ENCODE peak calls at places on chromosomes 3 and 15, in five cellular contexts. H, I, U, B and A are unnamed samples.

GRCh38 chr15:70376929-70377691 is 279.4 kb upstream of the TLE3 start:
- DNase-seq in H (no peak), I (no peak), U (peak), B (peak), A (no peak)

GRCh38 chr3:149151843-149152242 is 22.4 kb downstream of the HPS3 start:
- DNase-seq in H (no peak), I (no peak), U (no peak), B (no peak), A (no peak)

GRCh38 chr3:141650783-141651182 is 87.3 kb upstream of the RNF7 start:
- DNase-seq in H (no peak), I (no peak), U (no peak), B (no peak), A (no peak)

GRCh38 chr3:175404667-175405066 is 545.5 kb downstream of the NAALADL2 start:
- DNase-seq in H (no peak), I (no peak), U (no peak), B (no peak), A (no peak)

GRCh38 chr15:64224508-64224907 is 61.7 kb upstream of the PPIB start:
- DNase-seq in H (peak), I (no peak), U (peak), B (no peak), A (no peak)

GRCh38 chr15:60479361-60479684 is 381 bp upstream of the ICE2 start:
- DNase-seq in H (no peak), I (no peak), U (no peak), B (no peak), A (no peak)

GRCh38 chr3:123773681-123774431 is 110.3 kb downstream of the MYLK start:
- DNase-seq in H (peak), I (no peak), U (no peak), B (peak), A (no peak)

GRCh38 chr3:122679467-122680291 is 960 bp upstream of the PARP14 start:
- DNase-seq in H (no peak), I (peak), U (peak), B (no peak), A (no peak)

GRCh38 chr15:46617507-46617906 is 982.7 kb downstream of the SQOR start:
- DNase-seq in H (no peak), I (no peak), U (no peak), B (no peak), A (no peak)

GRCh38 chr3:190514163-190515153 is 573 bp downstream of the IL1RAP start:
- DNase-seq in H (no peak), I (peak), U (peak), B (peak), A (peak)

GRCh38 chr3:148513066-148513671 is 184.5 kb upstream of the AGTR1 start:
- DNase-seq in H (no peak), I (no peak), U (no peak), B (no peak), A (no peak)

GRCh38 chr3:54004351-54004750 is 112.7 kb upstream of the SELENOK start:
- DNase-seq in H (no peak), I (no peak), U (no peak), B (no peak), A (no peak)

GRCh38 chr3:131218196-131218595 is 163.4 kb upstream of the NUDT16 start:
- DNase-seq in H (no peak), I (no peak), U (no peak), B (no peak), A (no peak)

GRCh38 chr3:149592758-149593240 is 65.0 kb downstream of the WWTR1 start:
- DNase-seq in H (no peak), I (no peak), U (no peak), B (no peak), A (no peak)

GRCh38 chr3:13338231-13338630 is 81.9 kb downstream of the NUP210 start:
- DNase-seq in H (no peak), I (no peak), U (no peak), B (no peak), A (no peak)

GRCh38 chr3:128619146-128619890 is 31.3 kb downstream of the RPN1 start:
- DNase-seq in H (peak), I (no peak), U (no peak), B (no peak), A (no peak)

GRCh38 chr3:187183903-187184302 is 13.4 kb upstream of the RTP1 start:
- DNase-seq in H (no peak), I (no peak), U (no peak), B (no peak), A (no peak)

GRCh38 chr3:188468672-188469071 is 314.7 kb downstream of the LPP start:
- DNase-seq in H (no peak), I (no peak), U (no peak), B (no peak), A (no peak)

GRCh38 chr3:195094211-195094921 is 176.6 kb downstream of the XXYLT1 start:
- DNase-seq in H (no peak), I (no peak), U (no peak), B (peak), A (no peak)

GRCh38 chr3:193946945-193947344 is 189.0 kb upstream of the HES1 start:
- DNase-seq in H (no peak), I (no peak), U (no peak), B (no peak), A (no peak)

GRCh38 chr3:48634661-48635221 is 520 bp downstream of the SLC26A6 start:
- DNase-seq in H (no peak), I (no peak), U (peak), B (peak), A (no peak)

GRCh38 chr3:9157651-9158383 is 91.6 kb downstream of the SRGAP3 start:
- DNase-seq in H (no peak), I (no peak), U (no peak), B (no peak), A (no peak)

GRCh38 chr3:14429237-14429636 is 26.8 kb downstream of the SLC6A6 start:
- DNase-seq in H (no peak), I (no peak), U (no peak), B (no peak), A (peak)

GRCh38 chr15:101479851-101480612 is 9.5 kb downstream of the PCSK6 start:
- DNase-seq in H (no peak), I (no peak), U (no peak), B (no peak), A (no peak)

GRCh38 chr15:49436786-49437185 is 13.7 kb downstream of the FGF7 start:
- DNase-seq in H (no peak), I (no peak), U (no peak), B (no peak), A (no peak)

GRCh38 chr3:112752092-112752512 is 94.6 kb downstream of the CD200R1L start:
- DNase-seq in H (no peak), I (no peak), U (no peak), B (no peak), A (no peak)

GRCh38 chr3:114205541-114205940 is 26.7 kb upstream of the DRD3 start:
- DNase-seq in H (no peak), I (no peak), U (no peak), B (no peak), A (no peak)

GRCh38 chr3:180656406-180656805 is 22.9 kb downstream of the CCDC39 start:
- DNase-seq in H (no peak), I (no peak), U (no peak), B (no peak), A (no peak)

GRCh38 chr3:97823503-97824004 is 1.7 kb downstream of the CRYBG3 start:
- DNase-seq in H (no peak), I (no peak), U (peak), B (no peak), A (no peak)

GRCh38 chr3:14489641-14490040 is 50.5 kb downstream of the GRIP2 start:
- DNase-seq in H (no peak), I (no peak), U (no peak), B (peak), A (no peak)

GRCh38 chr15:99844150-99844549 is 110.9 kb upstream of the LYSMD4 start:
- DNase-seq in H (no peak), I (no peak), U (no peak), B (no peak), A (no peak)

GRCh38 chr15:72389231-72389630 is 8.9 kb upstream of the TMEM202 start:
- DNase-seq in H (no peak), I (no peak), U (peak), B (no peak), A (no peak)

GRCh38 chr3:183917776-183918175 is 33.1 kb upstream of the PARL start:
- DNase-seq in H (no peak), I (no peak), U (no peak), B (no peak), A (no peak)

GRCh38 chr3:85120879-85121278 is 162.1 kb downstream of the CADM2 start:
- DNase-seq in H (no peak), I (no peak), U (no peak), B (no peak), A (no peak)

GRCh38 chr15:74417230-74417629 is 16.5 kb downstream of the SEMA7A start:
- DNase-seq in H (no peak), I (no peak), U (no peak), B (no peak), A (no peak)

GRCh38 chr15:20341901-20342605 is 199.5 kb downstream of the GOLGA6L6 start:
- DNase-seq in H (no peak), I (no peak), U (peak), B (peak), A (peak)

GRCh38 chr3:15656342-15656741 is 54.8 kb downstream of the BTD start:
- DNase-seq in H (no peak), I (no peak), U (no peak), B (no peak), A (no peak)

GRCh38 chr3:57927916-57928315 is 80.3 kb upstream of the FLNB start:
- DNase-seq in H (no peak), I (no peak), U (no peak), B (no peak), A (no peak)

GRCh38 chr15:38463893-38464292 is 10.0 kb downstream of the FAM98B start:
- DNase-seq in H (no peak), I (no peak), U (no peak), B (no peak), A (no peak)

GRCh38 chr3:123367467-123368154 is 81.3 kb downstream of the ADCY5 start:
- DNase-seq in H (no peak), I (no peak), U (no peak), B (peak), A (no peak)

GRCh38 chr3:125410922-125411321 is 35.8 kb upstream of the ZNF148 start:
- DNase-seq in H (no peak), I (no peak), U (no peak), B (no peak), A (no peak)
- H3K4me3 ChIP-seq in H (no peak), I (no peak), U (no peak), B (no peak), A (no peak)

DNA sequence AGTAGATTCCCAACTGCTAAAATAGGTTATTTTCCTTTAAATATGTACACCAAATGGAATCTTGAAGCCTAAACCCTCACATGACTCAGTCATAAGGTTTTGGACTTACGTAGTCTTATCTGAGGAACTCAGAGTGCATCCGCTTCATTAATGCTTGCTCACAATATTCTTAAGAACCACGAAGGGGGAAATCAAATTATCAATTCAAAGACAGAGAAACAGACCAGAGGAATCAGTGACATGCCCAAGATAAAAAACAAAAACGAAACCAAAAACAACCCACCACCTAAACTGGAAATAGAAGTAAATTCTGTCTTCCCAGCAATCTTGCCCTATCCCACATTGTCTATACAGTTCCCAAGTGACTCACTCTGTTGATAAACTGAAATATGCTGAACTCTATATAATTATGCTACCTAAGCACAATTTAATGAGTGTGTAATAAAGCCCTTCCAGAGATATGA is 135.4 kb upstream of the CBLB start:
- DNase-seq in H (peak), I (no peak), U (no peak), B (no peak), A (no peak)
- H3K4me3 ChIP-seq in H (peak), I (no peak), U (no peak), B (peak), A (peak)

DNA sequence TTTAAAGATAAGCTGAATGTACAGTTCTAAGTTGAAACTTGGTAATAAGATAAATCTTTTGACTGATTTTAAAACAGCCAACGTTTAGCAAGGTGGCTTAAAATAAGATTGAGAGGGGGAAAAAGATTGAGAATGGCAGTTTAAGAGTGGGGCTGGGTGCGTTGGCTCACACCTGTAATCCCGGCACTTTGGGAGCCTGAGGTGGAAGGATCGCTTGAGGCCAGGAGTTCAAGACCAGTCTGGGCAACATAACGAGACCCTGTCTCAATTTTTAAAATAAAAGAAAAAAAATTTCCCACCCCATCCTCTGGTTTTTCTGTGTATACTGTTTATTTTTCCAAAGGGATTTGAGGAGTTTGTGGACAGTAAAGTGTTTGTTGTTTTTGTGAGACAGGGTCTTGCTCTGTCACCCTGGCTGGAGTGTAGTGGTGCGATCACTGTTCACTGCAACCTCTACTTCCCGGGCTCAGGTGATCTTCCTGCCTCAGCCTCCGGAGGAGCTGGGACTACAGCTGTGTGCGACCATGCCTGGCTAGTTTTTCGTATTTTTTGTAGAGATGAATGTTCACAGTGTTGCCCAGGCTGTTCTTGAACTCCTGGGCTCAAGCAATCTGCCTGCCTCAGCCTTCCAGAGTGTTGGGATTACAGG is 3.0 kb downstream of the MAPK6 start:
- DNase-seq in H (no peak), I (no peak), U (no peak), B (no peak), A (no peak)
- H3K4me3 ChIP-seq in H (peak), I (no peak), U (no peak), B (no peak), A (no peak)

GRCh38 chr3:155112661-155113389 is 32.7 kb downstream of the MME start:
- DNase-seq in H (no peak), I (no peak), U (no peak), B (no peak), A (no peak)
- H3K4me3 ChIP-seq in H (no peak), I (no peak), U (no peak), B (no peak), A (no peak)

GRCh38 chr15:41557673-41558399 is 1.2 kb upstream of the TYRO3 start:
- DNase-seq in H (peak), I (peak), U (peak), B (peak), A (peak)
- H3K4me3 ChIP-seq in H (peak), I (no peak), U (no peak), B (no peak), A (no peak)

GRCh38 chr3:65761890-65762605 is 276.7 kb downstream of the MAGI1 start:
- DNase-seq in H (no peak), I (no peak), U (no peak), B (no peak), A (no peak)
- H3K4me3 ChIP-seq in H (no peak), I (no peak), U (no peak), B (no peak), A (no peak)

GRCh38 chr3:43892535-43892934 is 201.8 kb downstream of the ABHD5 start:
- DNase-seq in H (no peak), I (no peak), U (no peak), B (no peak), A (no peak)
- H3K4me3 ChIP-seq in H (no peak), I (no peak), U (no peak), B (no peak), A (no peak)

GRCh38 chr3:121431717-121432517 is 113.9 kb downstream of the POLQ start:
- DNase-seq in H (peak), I (peak), U (peak), B (no peak), A (peak)
- H3K4me3 ChIP-seq in H (peak), I (peak), U (no peak), B (no peak), A (no peak)

DNA sequence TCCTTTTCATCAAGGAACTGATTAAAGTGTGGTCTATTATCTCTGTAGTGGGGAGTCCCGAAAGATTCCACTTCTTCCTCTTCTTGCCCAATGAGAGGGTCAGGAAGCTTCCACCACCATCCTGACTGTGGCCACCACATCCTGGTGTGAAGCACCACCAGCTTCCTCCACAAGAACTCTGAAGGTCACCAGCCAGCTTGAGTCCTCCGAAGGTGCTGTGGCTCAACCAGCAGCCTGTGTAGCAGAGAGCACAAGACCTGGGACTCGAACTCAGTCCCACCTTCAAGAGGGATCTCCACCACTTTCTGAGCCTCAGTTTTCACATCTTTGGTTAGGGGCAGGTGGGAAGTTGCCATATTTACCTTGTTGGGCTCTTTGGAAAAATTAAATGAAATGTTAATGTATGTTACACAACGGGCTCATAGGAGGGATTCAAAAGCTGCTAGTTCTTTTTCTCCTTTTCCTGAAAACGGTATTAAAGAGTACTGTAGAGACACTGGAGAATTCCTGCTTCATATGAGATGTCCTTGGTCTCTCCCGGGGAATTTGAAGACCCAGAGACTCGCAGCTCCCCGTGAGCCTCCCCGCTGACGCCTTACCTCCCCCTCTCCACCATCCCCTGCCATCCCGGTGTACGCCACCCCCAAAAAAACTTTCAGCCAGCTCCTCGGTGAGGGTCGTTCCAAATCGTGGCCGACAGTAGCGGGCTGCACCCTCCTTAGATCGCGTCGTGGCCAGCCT is 816 bp upstream of the ACAN start:
- DNase-seq in H (no peak), I (no peak), U (no peak), B (no peak), A (no peak)
- H3K4me3 ChIP-seq in H (no peak), I (no peak), U (no peak), B (peak), A (no peak)

GRCh38 chr3:177196473-177197040 is 725 bp downstream of the TBL1XR1 start:
- DNase-seq in H (no peak), I (peak), U (peak), B (no peak), A (peak)
- H3K4me3 ChIP-seq in H (peak), I (peak), U (peak), B (peak), A (peak)